ENCODE peak calls at places on chromosomes 2 and 18, in seven cellular contexts. One of them, this sample, is unnamed.

GRCh38 chr2:147782521-147782920 is 62.3 kb upstream of the ACVR2A start:
- DNase-seq in HepG2: no peak
- DNase-seq in SK-N-SH: no peak
- DNase-seq in GM12878: no peak
- DNase-seq in HCT116: no peak
- DNase-seq in WTC11: no peak
- DNase-seq in A549: no peak
- DNase-seq in this sample: no peak

GRCh38 chr2:163601377-163601776 is 134.4 kb downstream of the FIGN start:
- DNase-seq in GM12878: no peak
- DNase-seq in SK-N-SH: no peak
- DNase-seq in WTC11: no peak
- DNase-seq in HCT116: no peak
- DNase-seq in A549: no peak
- DNase-seq in HepG2: no peak
- DNase-seq in this sample: no peak

GRCh38 chr2:29011650-29012060 is 30.6 kb downstream of the TOGARAM2 start:
- DNase-seq in WTC11: no peak
- DNase-seq in SK-N-SH: peak; percentile 39
- DNase-seq in A549: no peak
- DNase-seq in HepG2: no peak
- DNase-seq in HCT116: no peak
- DNase-seq in GM12878: no peak
- DNase-seq in this sample: peak; percentile 90

GRCh38 chr2:206396216-206396615 is 47.1 kb upstream of the ADAM23 start:
- DNase-seq in HepG2: no peak
- DNase-seq in SK-N-SH: no peak
- DNase-seq in WTC11: no peak
- DNase-seq in A549: no peak
- DNase-seq in HCT116: no peak
- DNase-seq in GM12878: no peak
- DNase-seq in this sample: no peak

GRCh38 chr2:204109681-204110080 is 173.1 kb downstream of the ICOS start:
- DNase-seq in HepG2: no peak
- DNase-seq in SK-N-SH: no peak
- DNase-seq in HCT116: no peak
- DNase-seq in A549: no peak
- DNase-seq in GM12878: no peak
- DNase-seq in WTC11: no peak
- DNase-seq in this sample: peak; percentile 7

GRCh38 chr18:30132959-30133358 is 909.6 kb downstream of the DSC3 start:
- DNase-seq in GM12878: no peak
- DNase-seq in A549: no peak
- DNase-seq in HepG2: no peak
- DNase-seq in SK-N-SH: no peak
- DNase-seq in HCT116: no peak
- DNase-seq in WTC11: no peak
- DNase-seq in this sample: no peak

GRCh38 chr2:122927217-122927616 is 1097.9 kb upstream of the CNTNAP5 start:
- DNase-seq in HepG2: no peak
- DNase-seq in WTC11: peak; percentile 36
- DNase-seq in GM12878: no peak
- DNase-seq in A549: no peak
- DNase-seq in SK-N-SH: no peak
- DNase-seq in HCT116: no peak
- DNase-seq in this sample: no peak

GRCh38 chr18:13604751-13605150 is 121.6 kb downstream of the FAM210A start:
- DNase-seq in WTC11: no peak
- DNase-seq in A549: no peak
- DNase-seq in SK-N-SH: no peak
- DNase-seq in HepG2: no peak
- DNase-seq in GM12878: no peak
- DNase-seq in HCT116: no peak
- DNase-seq in this sample: no peak

GRCh38 chr2:178345951-178346350 is 105.0 kb downstream of the PRKRA start:
- DNase-seq in SK-N-SH: no peak
- DNase-seq in HCT116: no peak
- DNase-seq in WTC11: no peak
- DNase-seq in HepG2: no peak
- DNase-seq in A549: no peak
- DNase-seq in GM12878: no peak
- DNase-seq in this sample: no peak

GRCh38 chr2:44360749-44361329 is 455 bp downstream of the PREPL start:
- DNase-seq in SK-N-SH: no peak
- DNase-seq in HCT116: no peak
- DNase-seq in GM12878: no peak
- DNase-seq in HepG2: peak; percentile 20
- DNase-seq in WTC11: no peak
- DNase-seq in A549: peak; percentile 47
- DNase-seq in this sample: no peak

GRCh38 chr2:44362207-44363015 is 664 bp downstream of the CAMKMT start:
- DNase-seq in A549: peak; percentile 41
- DNase-seq in SK-N-SH: peak; percentile 49
- DNase-seq in WTC11: peak; percentile 24
- DNase-seq in HepG2: peak; percentile 18
- DNase-seq in HCT116: peak; percentile 4
- DNase-seq in GM12878: peak; percentile 33
- DNase-seq in this sample: peak; percentile 75

GRCh38 chr2:44354761-44355160 is 6.5 kb downstream of the PREPL start:
- DNase-seq in GM12878: no peak
- DNase-seq in WTC11: no peak
- DNase-seq in HCT116: no peak
- DNase-seq in HepG2: no peak
- DNase-seq in A549: no peak
- DNase-seq in SK-N-SH: no peak
- DNase-seq in this sample: no peak

GRCh38 chr2:44361330-44362206 is at the start of the genes CAMKMT and PREPL:
- DNase-seq in SK-N-SH: peak; percentile 99
- DNase-seq in GM12878: peak; percentile 90
- DNase-seq in WTC11: peak; percentile 98
- DNase-seq in A549: peak; percentile 96
- DNase-seq in HCT116: peak; percentile 96
- DNase-seq in HepG2: peak; percentile 97
- DNase-seq in this sample: peak; percentile 99

DNA sequence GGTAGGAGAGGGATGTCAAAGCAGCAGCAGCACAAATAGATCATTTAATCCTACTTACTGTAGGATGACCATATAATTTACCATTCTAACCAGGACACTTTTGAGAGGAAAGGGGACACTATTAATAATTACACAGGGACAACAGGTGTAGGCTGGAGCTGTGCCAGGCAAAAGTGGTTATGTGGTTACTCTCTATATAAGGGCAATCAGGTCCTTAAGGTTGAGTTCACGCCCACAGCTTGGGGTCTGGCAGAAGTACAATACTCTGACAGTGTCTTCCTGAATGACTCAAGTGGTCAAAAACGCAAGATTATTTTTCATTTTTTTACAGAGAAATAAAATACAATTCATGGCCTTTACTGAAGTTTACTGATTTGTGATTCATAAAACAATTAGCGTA is 2.8 kb downstream of the PREPL start:
- DNase-seq in GM12878: peak; percentile 64
- DNase-seq in SK-N-SH: no peak
- DNase-seq in HepG2: no peak
- DNase-seq in WTC11: no peak
- DNase-seq in A549: no peak
- DNase-seq in HCT116: no peak
- DNase-seq in this sample: peak; percentile 46
- TF ChIP-seq MAX in GM12878: no peak
- TF ChIP-seq MAX in SK-N-SH: no peak
- TF ChIP-seq MAX in HepG2: no peak
- TF ChIP-seq MAX in WTC11: no peak
- TF ChIP-seq MAX in A549: no peak
- TF ChIP-seq MAX in HCT116: no peak
- TF ChIP-seq MAX in this sample: no peak

GRCh38 chr2:74576830-74577229 is 22.3 kb downstream of the DOK1 start:
- DNase-seq in SK-N-SH: no peak
- DNase-seq in HCT116: no peak
- DNase-seq in GM12878: no peak
- DNase-seq in HepG2: no peak
- DNase-seq in A549: no peak
- DNase-seq in WTC11: no peak
- DNase-seq in this sample: peak; percentile 93

GRCh38 chr2:74575320-74575719 is 20.8 kb downstream of the DOK1 start:
- DNase-seq in HCT116: no peak
- DNase-seq in WTC11: no peak
- DNase-seq in A549: no peak
- DNase-seq in GM12878: no peak
- DNase-seq in SK-N-SH: no peak
- DNase-seq in HepG2: no peak
- DNase-seq in this sample: no peak

GRCh38 chr2:74577448-74577847 is 22.9 kb downstream of the DOK1 start:
- DNase-seq in HepG2: no peak
- DNase-seq in WTC11: no peak
- DNase-seq in A549: no peak
- DNase-seq in GM12878: no peak
- DNase-seq in SK-N-SH: no peak
- DNase-seq in HCT116: no peak
- DNase-seq in this sample: peak; percentile 88

GRCh38 chr2:74578476-74578875 is 24.0 kb downstream of the DOK1 start:
- DNase-seq in WTC11: no peak
- DNase-seq in SK-N-SH: no peak
- DNase-seq in HepG2: no peak
- DNase-seq in GM12878: no peak
- DNase-seq in A549: no peak
- DNase-seq in HCT116: no peak
- DNase-seq in this sample: no peak

GRCh38 chr2:74576151-74576755 is 21.7 kb downstream of the DOK1 start:
- DNase-seq in WTC11: no peak
- DNase-seq in GM12878: no peak
- DNase-seq in HepG2: no peak
- DNase-seq in HCT116: no peak
- DNase-seq in A549: no peak
- DNase-seq in SK-N-SH: no peak
- DNase-seq in this sample: no peak
- TF ChIP-seq MAX in WTC11: no peak
- TF ChIP-seq MAX in GM12878: no peak
- TF ChIP-seq MAX in HepG2: no peak
- TF ChIP-seq MAX in HCT116: no peak
- TF ChIP-seq MAX in A549: no peak
- TF ChIP-seq MAX in SK-N-SH: no peak
- TF ChIP-seq MAX in this sample: peak; percentile 6

DNA sequence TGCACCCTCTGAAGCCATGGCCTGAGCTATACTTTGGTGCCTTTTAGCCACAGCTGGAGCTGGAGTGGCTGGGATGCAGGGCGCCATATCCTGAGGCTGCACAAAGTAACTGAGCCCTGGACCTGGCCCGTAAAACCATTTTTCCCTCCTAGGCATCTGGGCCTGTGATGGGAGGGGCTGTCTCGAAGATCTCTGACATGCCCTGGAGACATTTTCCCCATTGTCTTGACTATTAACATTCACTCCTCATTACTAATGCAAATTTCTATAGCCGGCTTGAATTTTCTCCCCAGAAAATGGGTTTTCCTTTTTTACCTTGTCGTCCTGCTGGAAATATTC is 15.4 kb downstream of the TAF1B start:
- DNase-seq in WTC11: no peak
- DNase-seq in HepG2: no peak
- DNase-seq in A549: no peak
- DNase-seq in SK-N-SH: no peak
- DNase-seq in GM12878: no peak
- DNase-seq in HCT116: no peak
- DNase-seq in this sample: no peak
- TF ChIP-seq MAX in WTC11: no peak
- TF ChIP-seq MAX in HepG2: no peak
- TF ChIP-seq MAX in A549: no peak
- TF ChIP-seq MAX in SK-N-SH: no peak
- TF ChIP-seq MAX in GM12878: no peak
- TF ChIP-seq MAX in HCT116: no peak
- TF ChIP-seq MAX in this sample: no peak

GRCh38 chr2:241770185-241770935 is 6.3 kb upstream of the GAL3ST2 start:
- DNase-seq in WTC11: peak; percentile 15
- DNase-seq in GM12878: no peak
- DNase-seq in HCT116: no peak
- DNase-seq in HepG2: peak; percentile 96
- DNase-seq in A549: no peak
- DNase-seq in SK-N-SH: peak; percentile 54
- DNase-seq in this sample: no peak

GRCh38 chr2:241771286-241772062 is 5.1 kb upstream of the GAL3ST2 start:
- DNase-seq in GM12878: no peak
- DNase-seq in HCT116: no peak
- DNase-seq in HepG2: peak; percentile 83
- DNase-seq in SK-N-SH: peak; percentile 41
- DNase-seq in A549: no peak
- DNase-seq in WTC11: peak; percentile 17
- DNase-seq in this sample: peak; percentile 91

GRCh38 chr2:241769819-241770184 is 6.8 kb upstream of the GAL3ST2 start:
- DNase-seq in HCT116: no peak
- DNase-seq in A549: no peak
- DNase-seq in WTC11: no peak
- DNase-seq in HepG2: no peak
- DNase-seq in SK-N-SH: peak; percentile 46
- DNase-seq in GM12878: no peak
- DNase-seq in this sample: no peak

GRCh38 chr2:241772063-241772499 is 4.5 kb upstream of the GAL3ST2 start:
- DNase-seq in GM12878: peak; percentile 40
- DNase-seq in A549: no peak
- DNase-seq in WTC11: no peak
- DNase-seq in HCT116: no peak
- DNase-seq in HepG2: peak; percentile 67
- DNase-seq in SK-N-SH: no peak
- DNase-seq in this sample: peak; percentile 76

GRCh38 chr2:241770936-241771285 is 5.7 kb upstream of the GAL3ST2 start:
- DNase-seq in GM12878: no peak
- DNase-seq in HCT116: no peak
- DNase-seq in SK-N-SH: no peak
- DNase-seq in WTC11: no peak
- DNase-seq in A549: no peak
- DNase-seq in HepG2: no peak
- DNase-seq in this sample: no peak
- TF ChIP-seq MAX in GM12878: no peak
- TF ChIP-seq MAX in HCT116: no peak
- TF ChIP-seq MAX in SK-N-SH: no peak
- TF ChIP-seq MAX in WTC11: no peak
- TF ChIP-seq MAX in A549: no peak
- TF ChIP-seq MAX in HepG2: no peak
- TF ChIP-seq MAX in this sample: no peak

GRCh38 chr2:171409436-171409971 is 24.3 kb downstream of the METTL8 start:
- DNase-seq in HepG2: no peak
- DNase-seq in SK-N-SH: no peak
- DNase-seq in WTC11: peak; percentile 46
- DNase-seq in A549: no peak
- DNase-seq in HCT116: no peak
- DNase-seq in GM12878: no peak
- DNase-seq in this sample: no peak
- TF ChIP-seq MAX in HepG2: no peak
- TF ChIP-seq MAX in SK-N-SH: no peak
- TF ChIP-seq MAX in WTC11: no peak
- TF ChIP-seq MAX in A549: no peak
- TF ChIP-seq MAX in HCT116: no peak
- TF ChIP-seq MAX in GM12878: no peak
- TF ChIP-seq MAX in this sample: no peak

DNA sequence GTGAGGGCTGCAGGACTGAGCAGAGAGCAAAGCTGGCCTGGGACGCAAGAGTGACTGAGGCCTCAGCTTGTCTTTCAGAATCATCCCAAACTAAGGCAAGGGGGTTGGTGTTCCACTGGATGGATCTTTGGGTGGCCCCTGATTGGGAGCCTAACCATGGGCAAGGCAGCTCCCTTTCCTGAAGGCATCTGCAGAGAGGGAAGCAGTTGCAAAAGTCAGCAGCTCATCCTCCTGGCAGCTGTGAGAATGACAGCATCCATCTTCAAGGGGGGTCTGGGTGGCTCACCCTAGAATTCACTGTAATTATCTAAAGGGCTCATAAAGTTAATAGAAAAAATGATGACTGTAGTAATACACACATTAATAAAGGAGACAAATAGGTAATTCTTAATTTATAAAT is 46.5 kb upstream of the RAB31 start:
- DNase-seq in HCT116: no peak
- DNase-seq in WTC11: no peak
- DNase-seq in GM12878: no peak
- DNase-seq in SK-N-SH: peak; percentile 23
- DNase-seq in HepG2: no peak
- DNase-seq in A549: no peak
- DNase-seq in this sample: peak; percentile 15
- TF ChIP-seq MAX in HCT116: no peak
- TF ChIP-seq MAX in WTC11: no peak
- TF ChIP-seq MAX in GM12878: no peak
- TF ChIP-seq MAX in SK-N-SH: no peak
- TF ChIP-seq MAX in HepG2: no peak
- TF ChIP-seq MAX in A549: no peak
- TF ChIP-seq MAX in this sample: no peak